ENCODE peak calls at places on chromosomes 3 and 15, in five cellular contexts. Z is HCT116, N is heart right ventricle, M is fibroblast of lung, K is heart left ventricle. H is an unnamed sample.

GRCh38 chr15:64478863-64479262 is 18.5 kb downstream of the ZNF609 start:
- DNase-seq in K (no peak), M (no peak), Z (no peak), N (no peak), H (no peak)

GRCh38 chr3:36919439-36920160 is 25.3 kb downstream of the TRANK1 start:
- DNase-seq in N (no peak), Z (no peak), K (no peak), M (no peak), H (no peak)

GRCh38 chr3:36907911-36908646 is 36.8 kb downstream of the TRANK1 start:
- DNase-seq in Z (no peak), M (peak; percentile 67), N (peak; percentile 44), K (peak; percentile 51), H (no peak)

GRCh38 chr3:195703776-195704175 is 17.0 kb upstream of the MUC20 start:
- DNase-seq in K (no peak), Z (no peak), M (no peak), N (no peak), H (no peak)

GRCh38 chr3:12662593-12663310 is 1.2 kb downstream of the RAF1 start:
- DNase-seq in N (peak; percentile 22), K (peak; percentile 49), M (peak; percentile 47), Z (no peak), H (peak; percentile 39)

GRCh38 chr3:123400169-123400568 is 48.7 kb downstream of the ADCY5 start:
- DNase-seq in Z (no peak), K (no peak), M (no peak), N (no peak), H (no peak)

GRCh38 chr3:186254676-186255665 is 107.1 kb downstream of the DGKG start:
- DNase-seq in N (no peak), K (peak; percentile 42), M (no peak), Z (no peak), H (no peak)

GRCh38 chr3:43770426-43771103 is 79.8 kb downstream of the ABHD5 start:
- DNase-seq in M (peak; percentile 52), Z (no peak), K (peak; percentile 81), N (peak; percentile 72), H (no peak)

GRCh38 chr3:16132926-16133325 is 41.6 kb upstream of the GALNT15 start:
- DNase-seq in Z (no peak), M (no peak), N (peak; percentile 57), K (peak; percentile 66), H (peak; percentile 64)

GRCh38 chr3:53005338-53005737 is 40.5 kb downstream of the SFMBT1 start:
- DNase-seq in Z (no peak), N (no peak), M (no peak), K (no peak), H (no peak)

GRCh38 chr3:41026394-41027177 is 172.7 kb upstream of the CTNNB1 start:
- DNase-seq in K (peak; percentile 82), M (peak; percentile 58), N (peak; percentile 88), Z (no peak), H (peak; percentile 24)

GRCh38 chr3:144055604-144056003 is 84.0 kb downstream of the DIPK2A start:
- DNase-seq in K (no peak), M (peak; percentile 81), Z (no peak), N (no peak), H (no peak)

GRCh38 chr15:82184776-82185175 is 77.8 kb downstream of the EFL1 start:
- DNase-seq in Z (no peak), K (no peak), N (no peak), M (no peak), H (no peak)

GRCh38 chr3:194536883-194537637 is 50.3 kb upstream of the ATP13A3 start:
- DNase-seq in K (peak; percentile 35), M (peak; percentile 22), N (no peak), Z (no peak), H (peak; percentile 11)

GRCh38 chr3:1135194-1135593 is 42.4 kb downstream of the CNTN6 start:
- DNase-seq in K (no peak), N (peak; percentile 5), Z (no peak), M (no peak), H (no peak)

GRCh38 chr3:101070260-101071121 is 77.3 kb upstream of the ABI3BP start:
- DNase-seq in M (peak; percentile 8), N (peak; percentile 17), Z (peak; percentile 57), K (peak; percentile 61), H (peak; percentile 7)

GRCh38 chr3:66198437-66199088 is 22.2 kb upstream of the SLC25A26 start:
- DNase-seq in M (no peak), N (no peak), K (no peak), Z (no peak), H (no peak)

GRCh38 chr3:66200147-66200546 is 20.7 kb upstream of the SLC25A26 start:
- DNase-seq in Z (no peak), N (no peak), K (no peak), M (no peak), H (no peak)

GRCh38 chr3:66195347-66195783 is 25.4 kb upstream of the SLC25A26 start:
- DNase-seq in K (peak; percentile 79), N (peak; percentile 50), Z (peak; percentile 62), M (peak; percentile 51), H (peak; percentile 78)

GRCh38 chr3:66199089-66199473 is 21.7 kb upstream of the SLC25A26 start:
- DNase-seq in M (no peak), K (no peak), N (no peak), Z (no peak), H (no peak)

GRCh38 chr3:66196633-66197032 is 24.2 kb upstream of the SLC25A26 start:
- DNase-seq in N (no peak), M (peak; percentile 9), K (no peak), Z (no peak), H (no peak)
- TF ChIP-seq CTCF in N (peak; percentile 52), M (no peak), K (peak; percentile 49), Z (peak; percentile 25), H (peak; percentile 45)

DNA sequence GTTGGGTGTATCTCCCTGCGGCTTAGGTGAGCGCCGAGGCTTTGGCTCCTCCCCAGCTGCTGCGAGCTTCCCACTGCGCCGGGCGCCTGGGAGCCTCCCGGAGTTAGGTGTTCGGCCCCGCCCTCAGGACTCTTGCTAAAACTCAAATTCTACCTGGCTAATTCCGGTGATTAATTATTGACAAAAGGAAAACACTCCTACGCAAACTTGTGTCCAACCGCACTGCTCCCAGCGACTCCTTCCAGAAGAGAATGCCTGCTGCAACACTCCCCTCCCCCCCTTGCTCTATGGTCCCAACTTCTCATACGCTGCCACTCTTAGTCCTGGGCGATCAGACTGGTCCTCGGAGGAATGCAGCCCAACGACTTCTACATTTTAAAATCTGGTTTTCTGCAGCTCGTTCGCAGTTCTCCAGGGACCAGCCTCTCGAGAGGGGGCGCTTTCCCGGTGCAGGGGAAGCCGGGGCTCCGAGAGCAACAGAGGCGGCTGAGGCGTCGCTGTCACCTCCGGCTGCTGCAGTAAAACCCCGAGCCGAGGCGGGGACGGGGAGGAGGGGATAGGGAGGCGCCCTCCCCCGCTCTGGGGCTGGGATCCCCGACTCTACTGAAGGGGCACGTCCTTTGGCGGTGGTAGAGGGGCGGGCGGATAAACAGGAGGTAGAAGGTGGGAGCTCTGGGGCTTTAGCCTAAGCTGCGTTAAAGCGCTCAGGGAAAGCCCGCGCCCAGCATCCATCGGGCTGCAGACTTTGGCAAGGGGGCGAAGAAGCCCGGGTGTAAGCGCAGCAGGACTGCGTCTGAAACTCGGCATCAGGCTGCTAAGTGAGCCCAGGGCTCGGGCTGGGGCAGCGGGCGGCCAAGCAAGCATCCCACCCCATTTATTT is at the start of gene SPTSSB:
- DNase-seq in K (peak; percentile 37), N (peak; percentile 20), Z (peak; percentile 78), M (peak; percentile 39), H (peak; percentile 29)
- H3K27me3 ChIP-seq in K (no peaks in the 10 kb centered on the region), N (no peaks in the 10 kb centered on the region), Z (no peaks in the 10 kb centered on the region), M (peaks cover 12% of the 10 kb centered on the region), H (no peaks in the 10 kb centered on the region)

DNA sequence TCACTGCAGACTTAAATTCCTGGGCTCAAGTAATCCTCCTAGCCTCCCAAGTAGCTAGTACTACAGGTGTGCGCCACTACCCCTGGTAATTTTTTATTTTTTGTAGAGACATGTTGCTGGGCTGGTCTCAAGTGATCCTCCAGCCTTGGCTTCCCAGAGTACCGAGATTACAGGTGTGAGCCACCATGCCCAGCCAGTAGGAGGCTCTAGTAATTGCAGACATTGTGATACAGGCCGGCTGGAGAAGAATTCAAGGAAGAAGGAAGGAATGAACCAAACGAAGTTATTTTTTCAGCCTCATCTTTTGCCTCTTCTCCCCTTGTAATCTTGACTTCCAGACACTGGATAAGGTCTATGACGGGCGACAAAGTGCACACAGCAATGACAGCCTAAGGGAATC is 3.2 kb upstream of the PPP4R2 start:
- DNase-seq in M (no peak), Z (no peak), N (no peak), K (no peak), H (no peak)
- TF ChIP-seq CTCF in M (no peak), Z (peak; percentile 39), N (no peak), K (no peak), H (no peak)

GRCh38 chr3:184387174-184387714 is 7.4 kb downstream of the CHRD start:
- DNase-seq in K (no peak), Z (no peak), N (no peak), M (no peak), H (no peak)

GRCh38 chr3:184384342-184384741 is 4.5 kb downstream of the CHRD start:
- DNase-seq in K (no peak), M (no peak), Z (no peak), N (no peak), H (no peak)

GRCh38 chr3:184388164-184388935 is 8.5 kb downstream of the CHRD start:
- DNase-seq in Z (no peak), M (no peak), N (no peak), K (no peak), H (no peak)

GRCh38 chr3:184384856-184385422 is 5.1 kb downstream of the CHRD start:
- DNase-seq in Z (no peak), K (no peak), M (no peak), N (no peak), H (no peak)

GRCh38 chr3:184386047-184386806 is 6.4 kb downstream of the CHRD start:
- DNase-seq in M (no peak), N (no peak), K (no peak), Z (no peak), H (no peak)
- H3K27me3 ChIP-seq in M (peaks cover 10% of the 10 kb centered on the region), N (no peaks in the 10 kb centered on the region), K (peaks cover 9% of the 10 kb centered on the region), Z (no peaks in the 10 kb centered on the region), H (no peaks in the 10 kb centered on the region)

DNA sequence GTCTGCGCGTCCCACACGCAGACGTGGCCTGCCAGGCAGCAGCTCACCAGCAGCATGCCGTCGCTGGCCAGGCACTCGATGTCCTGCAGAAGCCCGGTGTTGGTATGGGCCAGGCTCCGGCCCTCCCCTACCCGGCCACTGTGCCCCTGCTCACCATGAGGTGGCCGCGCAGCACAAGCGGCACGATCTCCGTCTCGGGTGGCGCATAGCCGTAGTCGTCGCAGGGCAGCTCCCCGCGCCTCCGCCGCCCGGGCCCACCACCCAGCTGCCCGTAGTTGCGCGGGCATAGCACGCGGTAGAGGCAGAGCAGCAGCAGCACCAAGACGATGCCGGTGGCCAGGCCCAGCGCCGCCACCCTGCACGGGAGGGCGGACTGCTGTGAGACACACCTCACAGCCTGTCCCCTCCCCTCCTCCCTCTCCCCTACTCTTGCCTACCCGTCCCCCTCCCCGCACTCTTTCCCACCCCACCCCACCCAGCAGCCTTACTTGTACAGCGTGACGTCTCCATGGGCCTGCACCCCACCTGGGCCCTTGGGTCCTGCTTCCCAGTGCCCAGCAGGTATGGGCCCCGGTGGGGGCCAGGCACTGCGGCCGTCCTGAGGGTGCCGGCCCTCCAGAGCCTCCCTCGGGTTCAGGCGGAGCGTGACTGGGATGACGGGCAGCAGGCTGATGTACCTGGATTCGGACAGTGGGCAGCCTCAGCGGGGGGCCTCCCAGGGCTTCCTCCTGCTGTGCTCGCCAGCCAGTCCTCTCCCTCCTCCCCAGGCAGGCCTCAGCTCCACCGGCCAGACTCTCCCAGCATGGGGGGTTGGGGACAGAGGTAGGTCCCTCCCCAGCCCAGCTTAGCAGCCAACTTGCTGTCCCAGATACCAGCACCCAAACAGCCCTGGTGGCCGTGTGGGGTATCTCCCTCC is 37.6 kb downstream of the PTPN23 start:
- DNase-seq in M (no peak), N (no peak), K (no peak), Z (no peak), H (no peak)
- TF ChIP-seq CTCF in M (no peak), N (no peak), K (no peak), Z (peak; percentile 36), H (no peak)